ENCODE peak calls at places on chromosomes 16 and 17, in nine cellular contexts. E is PC-9, O is AG08395, N is NCI-H2081, I is pancreas, L is GOT3, F is progenitor cell of endocrine pancreas, S is endothelial cell, Z is NCI-H748 treated with DMSO at 0.1 percent for 48 hours. X is an unnamed sample.

GRCh38 chr17:8489841-8490240 is 54.2 kb downstream of the NDEL1 start:
- DNase-seq in E (no peak), O (no peak), N (no peak), I (no peak), L (no peak), F (no peak), S (no peak), Z (no peak), X (no peak)

GRCh38 chr16:37511-37910 is 15.9 kb downstream of the POLR3K start:
- DNase-seq in E (no peak), O (no peak), N (no peak), I (no peak), L (no peak), F (no peak), S (no peak), Z (no peak), X (no peak)

GRCh38 chr16:31134091-31134571 is 1.4 kb downstream of the PRSS8 start:
- DNase-seq in E (peak; percentile 64), O (no peak), N (no peak), I (no peak), L (no peak), F (no peak), S (no peak), Z (no peak), X (no peak)

GRCh38 chr17:82687871-82688270 is 10.6 kb downstream of the RAB40B start:
- DNase-seq in E (no peak), O (no peak), N (no peak), I (peak; percentile 11), L (no peak), F (no peak), S (no peak), Z (no peak), X (no peak)

GRCh38 chr17:48131216-48131824 is 23.8 kb downstream of the SNX11 start:
- DNase-seq in E (peak; percentile 64), O (peak; percentile 82), N (peak; percentile 84), I (no peak), L (no peak), F (peak; percentile 54), S (peak; percentile 72), Z (peak; percentile 67), X (peak; percentile 50)

GRCh38 chr17:48611213-48611612 is 396 bp upstream of the HOXB7 start:
- DNase-seq in E (no peak), O (no peak), N (no peak), I (no peak), L (no peak), F (no peak), S (no peak), Z (no peak), X (no peak)

GRCh38 chr17:79331492-79331891 is 256.9 kb downstream of the ENGASE start:
- DNase-seq in E (no peak), O (no peak), N (no peak), I (no peak), L (no peak), F (no peak), S (no peak), Z (no peak), X (no peak)

GRCh38 chr16:11128211-11129123 is 127.5 kb downstream of the SOCS1 start:
- DNase-seq in E (no peak), O (peak; percentile 45), N (no peak), I (no peak), L (no peak), F (no peak), S (no peak), Z (no peak), X (peak; percentile 41)